ENCODE peak calls at places on chromosomes 1 and 21, in ten cellular contexts. H is endodermal cell, X is heart right ventricle, K is heart left ventricle, I is fibroblast of lung, O is BE2C, E is gastrocnemius medialis, Y is cardiac muscle cell, G is left lung, M is ovary. S is an unnamed sample.

GRCh38 chr1:11354893-11355593 is 82.0 kb downstream of the UBIAD1 start:
- DNase-seq in Y (no peak), G (no peak), K (no peak), I (no peak), X (no peak), E (no peak), H (no peak), O (no peak), M (no peak), S (no peak)

GRCh38 chr1:14970115-14970798 is 183.3 kb upstream of the TMEM51 start:
- DNase-seq in O (peak; percentile 55), X (no peak), G (no peak), K (no peak), E (no peak), Y (no peak), H (peak; percentile 63), I (peak; percentile 88), M (peak; percentile 70), S (peak; percentile 94)

GRCh38 chr1:163083690-163084089 is 14.5 kb downstream of the RGS4 start:
- DNase-seq in O (no peak), E (no peak), H (no peak), G (no peak), Y (no peak), I (peak; percentile 71), X (no peak), K (no peak), M (no peak), S (no peak)

GRCh38 chr1:211332036-211332616 is 5.5 kb downstream of the TRAF5 start:
- DNase-seq in H (no peak), O (peak; percentile 50), G (no peak), K (no peak), X (no peak), M (no peak), I (no peak), Y (no peak), E (no peak), S (no peak)

GRCh38 chr1:153337980-153338853 is 10.4 kb downstream of the PGLYRP4 start:
- DNase-seq in K (no peak), O (no peak), I (no peak), E (no peak), G (no peak), H (no peak), X (no peak), Y (peak; percentile 55), M (no peak), S (no peak)

GRCh38 chr1:52927219-52928082 is at the start of gene SCP2:
- DNase-seq in M (peak; percentile 87), Y (peak; percentile 77), I (peak; percentile 68), E (peak; percentile 80), O (peak; percentile 76), K (peak; percentile 90), G (peak; percentile 95), X (peak; percentile 90), H (peak; percentile 91), S (peak; percentile 83)

GRCh38 chr1:26998319-26999300 is 5.1 kb downstream of the TRNP1 start:
- DNase-seq in M (no peak), X (no peak), Y (no peak), K (no peak), G (no peak), O (no peak), E (no peak), H (peak; percentile 70), I (peak; percentile 51), S (peak; percentile 53)

GRCh38 chr1:227004796-227005195 is 64.7 kb downstream of the COQ8A start:
- DNase-seq in K (no peak), G (no peak), O (no peak), H (no peak), E (no peak), Y (peak; percentile 61), I (no peak), X (no peak), M (no peak), S (no peak)

GRCh38 chr1:192952646-192953045 is 106.5 kb downstream of the UCHL5 start:
- DNase-seq in E (no peak), X (no peak), H (no peak), Y (no peak), I (peak; percentile 77), M (no peak), K (no peak), G (no peak), O (no peak), S (peak; percentile 28)

GRCh38 chr1:223153177-223154119 is 10.4 kb upstream of the TLR5 start:
- DNase-seq in K (no peak), O (no peak), H (peak; percentile 57), Y (peak; percentile 49), X (no peak), G (no peak), E (no peak), M (no peak), I (peak; percentile 67), S (no peak)

GRCh38 chr1:1969505-1969900 is 34.1 kb downstream of the CFAP74 start:
- DNase-seq in H (no peak), E (no peak), O (no peak), Y (no peak), X (no peak), K (no peak), I (no peak), G (peak; percentile 55), M (no peak), S (no peak)

GRCh38 chr1:76239470-76239918 is 164.9 kb downstream of the ST6GALNAC3 start:
- DNase-seq in Y (no peak), O (no peak), K (no peak), E (no peak), I (no peak), G (no peak), X (no peak), H (peak; percentile 61), M (no peak), S (no peak)

DNA sequence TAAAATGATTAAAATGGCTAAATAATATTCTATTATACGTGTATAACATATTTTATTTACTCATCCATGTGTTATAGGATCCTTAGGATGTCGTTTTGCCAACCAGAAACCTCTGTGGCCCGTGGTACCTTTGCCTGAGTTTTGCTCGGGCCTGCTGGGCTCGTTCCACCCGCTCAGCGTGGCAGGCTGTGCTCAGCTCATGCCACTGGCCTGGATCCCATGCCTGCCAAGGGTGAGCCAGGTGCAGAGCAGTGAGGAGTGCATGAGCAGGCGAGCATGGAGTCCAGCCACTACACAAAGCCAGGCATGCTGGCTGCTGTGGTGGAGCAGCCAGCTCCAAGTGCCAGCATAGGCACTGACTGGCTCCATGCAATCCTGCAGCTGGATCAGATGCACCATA is 417.2 kb downstream of the TTLL7 start:
- DNase-seq in E (no peak), I (no peak), M (no peak), X (no peak), O (no peak), K (no peak), Y (no peak), G (peak; percentile 58), H (no peak), S (no peak)
- H3K9me3 ChIP-seq in E (no peaks in the 10 kb centered on the region), I (no peaks in the 10 kb centered on the region), M (no peaks in the 10 kb centered on the region), X (no peaks in the 10 kb centered on the region), O (no peaks in the 10 kb centered on the region), K (no peaks in the 10 kb centered on the region), Y (no peaks in the 10 kb centered on the region), G (peaks cover 24% of the 10 kb centered on the region), H (peaks cover 32% of the 10 kb centered on the region), S (no peaks in the 10 kb centered on the region)

GRCh38 chr21:22728091-22728490 is 1729.9 kb downstream of the NCAM2 start:
- DNase-seq in Y (no peak), K (no peak), G (no peak), H (no peak), O (no peak), X (no peak), E (no peak), M (no peak), I (no peak), S (no peak)
- H3K9me3 ChIP-seq in Y (no peaks in the 10 kb centered on the region), K (no peaks in the 10 kb centered on the region), G (peaks cover 50% of the 10 kb centered on the region), H (peaks cover 51% of the 10 kb centered on the region), O (no peaks in the 10 kb centered on the region), X (no peaks in the 10 kb centered on the region), E (no peaks in the 10 kb centered on the region), M (no peaks in the 10 kb centered on the region), I (no peaks in the 10 kb centered on the region), S (peaks cover 20% of the 10 kb centered on the region)

GRCh38 chr1:13456894-13457532 is 46.8 kb downstream of the PRAMEF20 start:
- DNase-seq in O (no peak), G (no peak), K (no peak), X (peak; percentile 14), Y (no peak), I (no peak), M (no peak), E (no peak), H (no peak), S (no peak)

GRCh38 chr1:13465515-13465914 is 48.3 kb downstream of the LRRC38 start:
- DNase-seq in K (no peak), H (no peak), X (no peak), M (no peak), I (no peak), E (no peak), O (no peak), Y (no peak), G (no peak), S (no peak)

GRCh38 chr1:13462682-13463081 is 51.1 kb downstream of the LRRC38 start:
- DNase-seq in Y (no peak), H (no peak), M (no peak), O (no peak), E (no peak), X (no peak), I (no peak), K (no peak), G (no peak), S (no peak)

DNA sequence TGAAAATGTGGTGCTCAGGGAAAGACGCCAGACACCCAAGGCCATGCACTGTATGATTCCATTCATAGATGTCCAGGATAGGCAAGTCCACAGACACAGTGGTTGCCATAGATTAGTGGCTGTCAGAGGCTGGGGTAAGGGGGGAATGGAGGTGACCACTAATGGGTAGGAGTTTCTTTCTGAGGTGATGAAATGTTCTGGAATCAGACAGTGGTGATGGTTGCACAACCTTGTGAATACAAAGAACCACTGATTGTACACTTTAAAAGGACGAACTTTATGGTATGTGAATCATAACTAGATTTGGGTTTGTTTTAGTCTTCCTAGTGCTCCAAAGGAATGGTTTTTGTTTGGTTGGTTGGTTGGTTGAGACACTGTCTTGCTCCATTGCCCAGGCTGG is 51.7 kb downstream of the PRAMEF20 start:
- DNase-seq in G (no peak), H (no peak), X (no peak), O (no peak), I (no peak), E (no peak), M (no peak), Y (no peak), K (no peak), S (no peak)
- H3K9me3 ChIP-seq in G (no peaks in the 10 kb centered on the region), H (no peaks in the 10 kb centered on the region), X (no peaks in the 10 kb centered on the region), O (no peaks in the 10 kb centered on the region), I (no peaks in the 10 kb centered on the region), E (no peaks in the 10 kb centered on the region), M (no peaks in the 10 kb centered on the region), Y (no peaks in the 10 kb centered on the region), K (no peaks in the 10 kb centered on the region), S (no peaks in the 10 kb centered on the region)

DNA sequence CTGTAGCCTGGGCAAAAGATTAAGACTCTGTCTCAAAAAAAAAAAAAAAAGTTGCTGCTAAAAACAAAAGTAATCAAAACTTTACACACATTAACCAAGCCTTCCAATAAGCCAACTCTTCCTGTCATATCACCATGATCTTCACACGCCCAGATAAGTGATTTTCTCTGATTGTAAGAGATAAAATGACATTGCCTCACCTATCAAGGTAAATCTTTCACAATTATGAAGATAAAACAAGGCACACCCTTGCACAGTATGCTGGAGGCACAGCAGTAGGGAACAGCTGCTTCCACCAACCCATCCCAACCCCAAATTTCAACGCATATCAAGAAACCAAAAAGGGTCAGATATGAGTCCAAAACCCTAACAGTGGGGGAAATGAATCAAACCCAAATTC is 8.8 kb upstream of the TIAM1 start:
- DNase-seq in H (no peak), E (no peak), O (no peak), Y (no peak), G (no peak), I (no peak), M (no peak), K (no peak), X (no peak), S (no peak)
- H3K9me3 ChIP-seq in H (no peaks in the 10 kb centered on the region), E (no peaks in the 10 kb centered on the region), O (no peaks in the 10 kb centered on the region), Y (no peaks in the 10 kb centered on the region), G (no peaks in the 10 kb centered on the region), I (no peaks in the 10 kb centered on the region), M (no peaks in the 10 kb centered on the region), K (no peaks in the 10 kb centered on the region), X (no peaks in the 10 kb centered on the region), S (no peaks in the 10 kb centered on the region)

S was measured in adipocyte.